ENCODE peak calls at places on chromosomes 4 and X, in six cellular contexts. T, R, J, C, E and D are unnamed samples.

GRCh38 chr4:1939664-1940509 is 68.7 kb downstream of the NSD2 start:
- DNase-seq in T (no peak), R (no peak), J (no peak), C (no peak), E (no peak), D (peak)

GRCh38 chr4:76002176-76002575 is 5.1 kb downstream of the CXCL9 start:
- DNase-seq in T (no peak), R (no peak), J (no peak), C (no peak), E (no peak), D (no peak)

GRCh38 chrX:110341189-110342035 is 17.2 kb upstream of the RTL9 start:
- DNase-seq in T (no peak), R (no peak), J (no peak), C (no peak), E (no peak), D (no peak)

GRCh38 chr4:136400829-136401228 is 1131.5 kb downstream of the PCDH18 start:
- DNase-seq in T (no peak), R (no peak), J (no peak), C (no peak), E (no peak), D (no peak)

GRCh38 chr4:169270810-169271691 is at the start of gene SH3RF1:
- DNase-seq in T (no peak), R (peak), J (peak), C (no peak), E (peak), D (peak)

GRCh38 chrX:49754238-49754857 is 58.6 kb upstream of the PAGE1 start:
- DNase-seq in T (peak), R (no peak), J (peak), C (peak), E (peak), D (peak)

GRCh38 chr4:153582954-153583456 is 101.1 kb upstream of the TLR2 start:
- DNase-seq in T (no peak), R (no peak), J (no peak), C (no peak), E (no peak), D (no peak)

GRCh38 chr4:102585329-102585728 is 84.2 kb downstream of the NFKB1 start:
- DNase-seq in T (no peak), R (no peak), J (no peak), C (no peak), E (no peak), D (no peak)

GRCh38 chr4:76748649-76749048 is 149.3 kb downstream of the SOWAHB start:
- DNase-seq in T (no peak), R (no peak), J (peak), C (no peak), E (peak), D (peak)

GRCh38 chr4:153521995-153522799 is 56.0 kb downstream of the TMEM131L start:
- DNase-seq in T (peak), R (no peak), J (no peak), C (no peak), E (peak), D (no peak)

GRCh38 chr4:82898322-82899243 is 2.0 kb upstream of the THAP9 start:
- DNase-seq in T (no peak), R (no peak), J (no peak), C (no peak), E (peak), D (peak)

GRCh38 chr4:103774326-103774725 is 54.5 kb upstream of the TACR3 start:
- DNase-seq in T (no peak), R (no peak), J (no peak), C (no peak), E (no peak), D (no peak)

GRCh38 chrX:96464880-96465558 is 219.6 kb upstream of the DIAPH2 start:
- DNase-seq in T (no peak), R (no peak), J (no peak), C (no peak), E (no peak), D (no peak)

GRCh38 chr4:56496241-56496640 is 9.3 kb upstream of the ARL9 start:
- DNase-seq in T (no peak), R (no peak), J (no peak), C (no peak), E (no peak), D (no peak)

GRCh38 chr4:134935320-134935719 is 733.7 kb upstream of the PABPC4L start:
- DNase-seq in T (no peak), R (no peak), J (no peak), C (no peak), E (no peak), D (no peak)

GRCh38 chr4:91826186-91826585 is 477.6 kb upstream of the GRID2 start:
- DNase-seq in T (no peak), R (no peak), J (no peak), C (no peak), E (no peak), D (no peak)

GRCh38 chrX:150352114-150352513 is 11.0 kb upstream of the MAMLD1 start:
- DNase-seq in T (no peak), R (no peak), J (no peak), C (no peak), E (no peak), D (no peak)

GRCh38 chr4:23911675-23912455 is 22.0 kb upstream of the PPARGC1A start:
- DNase-seq in T (no peak), R (no peak), J (no peak), C (no peak), E (no peak), D (no peak)

GRCh38 chrX:115053223-115053622 is 35.8 kb upstream of the IL13RA2 start:
- DNase-seq in T (no peak), R (no peak), J (no peak), C (no peak), E (no peak), D (no peak)

GRCh38 chr4:71368906-71369305 is 30.1 kb downstream of the SLC4A4 start:
- DNase-seq in T (no peak), R (no peak), J (no peak), C (no peak), E (no peak), D (no peak)

GRCh38 chr4:140567722-140568121 is 1.0 kb downstream of the UCP1 start:
- DNase-seq in T (no peak), R (no peak), J (no peak), C (no peak), E (no peak), D (peak)

GRCh38 chrX:45750639-45751038 is 550.0 kb upstream of the DIPK2B start:
- DNase-seq in T (no peak), R (no peak), J (no peak), C (no peak), E (no peak), D (no peak)